ENCODE peak calls at places on chromosomes 13 and 19, in eight cellular contexts. B, C, T, F, P, W, Z and H are unnamed samples.

GRCh38 chr13:110225007-110225406 is 82.0 kb downstream of the COL4A1 start:
- DNase-seq in C (no peak), F (no peak), Z (no peak), T (no peak), W (no peak), P (no peak), B (no peak), H (no peak)

GRCh38 chr13:27289016-27289665 is 18.5 kb downstream of the RASL11A start:
- DNase-seq in P (no peak), B (no peak), W (no peak), Z (no peak), T (peak; percentile 3), C (no peak), F (no peak), H (no peak)

GRCh38 chr13:96294930-96295657 is 205.2 kb downstream of the HS6ST3 start:
- DNase-seq in P (no peak), B (no peak), F (no peak), Z (no peak), W (no peak), T (peak; percentile 30), C (no peak), H (no peak)

GRCh38 chr13:27541386-27541785 is 78.9 kb downstream of the LNX2 start:
- DNase-seq in C (no peak), B (peak; percentile 15), W (no peak), Z (no peak), T (no peak), F (no peak), P (no peak), H (no peak)

GRCh38 chr19:13054605-13055212 is 47.9 kb downstream of the LYL1 start:
- DNase-seq in C (no peak), Z (no peak), P (no peak), T (no peak), F (no peak), W (no peak), B (no peak), H (no peak)

GRCh38 chr19:8220481-8220880 is 11.3 kb downstream of the CERS4 start:
- DNase-seq in B (no peak), W (no peak), C (no peak), P (no peak), Z (no peak), T (no peak), F (no peak), H (no peak)

GRCh38 chr19:52270266-52270885 is 989 bp downstream of the ZNF766 start:
- DNase-seq in T (no peak), Z (peak; percentile 1), C (no peak), W (no peak), F (peak; percentile 10), P (no peak), B (peak; percentile 17), H (no peak)

GRCh38 chr13:40983269-40983668 is 35.8 kb downstream of the ELF1 start:
- DNase-seq in W (no peak), T (no peak), C (no peak), P (peak; percentile 39), Z (peak; percentile 58), B (no peak), F (no peak), H (no peak)

GRCh38 chr13:99590519-99591011 is 89.3 kb downstream of the TM9SF2 start:
- DNase-seq in C (no peak), P (peak; percentile 73), Z (no peak), F (no peak), W (no peak), T (no peak), B (peak; percentile 50), H (no peak)

GRCh38 chr19:10420444-10421239 is at the start of gene PDE4A:
- DNase-seq in F (no peak), Z (no peak), C (peak; percentile 89), B (no peak), W (no peak), T (peak; percentile 57), P (peak; percentile 44), H (no peak)

GRCh38 chr19:46428278-46429141 is at the start of gene PNMA8C:
- DNase-seq in T (peak; percentile 93), B (peak; percentile 63), F (peak; percentile 97), C (peak; percentile 87), Z (no peak), P (peak; percentile 53), W (peak; percentile 66), H (peak; percentile 81)

GRCh38 chr13:81929988-81930387 is 1589.1 kb upstream of the SPRY2 start:
- DNase-seq in B (no peak), T (peak; percentile 25), P (peak; percentile 34), C (no peak), W (no peak), F (no peak), Z (peak; percentile 31), H (no peak)

GRCh38 chr19:1001538-1002166 is 1.4 kb downstream of the GRIN3B start:
- DNase-seq in P (no peak), Z (no peak), B (no peak), F (peak; percentile 49), C (peak; percentile 64), T (peak; percentile 74), W (no peak), H (no peak)

GRCh38 chr13:111925146-111925875 is 141.6 kb upstream of the SOX1 start:
- DNase-seq in B (no peak), C (no peak), F (no peak), T (peak; percentile 15), Z (no peak), P (no peak), W (no peak), H (peak; percentile 43)

GRCh38 chr19:4521170-4521887 is 3.0 kb upstream of the PLIN4 start:
- DNase-seq in T (no peak), C (no peak), P (no peak), B (no peak), Z (no peak), W (no peak), F (no peak), H (no peak)

GRCh38 chr19:40266912-40267600 is 18.1 kb downstream of the AKT2 start:
- DNase-seq in W (no peak), P (no peak), B (no peak), F (no peak), T (no peak), C (no peak), Z (no peak), H (no peak)

GRCh38 chr13:71870036-71870435 is 3.0 kb upstream of the DACH1 start:
- DNase-seq in T (no peak), C (no peak), F (no peak), Z (no peak), W (no peak), P (no peak), B (no peak), H (no peak)

GRCh38 chr13:110109910-110110309 is 197.0 kb downstream of the COL4A1 start:
- DNase-seq in C (no peak), Z (no peak), T (peak; percentile 54), F (peak; percentile 93), B (peak; percentile 95), P (peak; percentile 91), W (peak; percentile 85), H (no peak)

GRCh38 chr19:4369888-4370260 is 26.5 kb downstream of the MPND start:
- DNase-seq in P (no peak), T (peak; percentile 73), B (peak; percentile 26), C (peak; percentile 69), Z (peak; percentile 59), W (no peak), F (peak; percentile 62), H (no peak)

GRCh38 chr13:47708386-47708785 is 292.7 kb downstream of the SUCLA2 start:
- DNase-seq in B (peak; percentile 49), F (no peak), C (no peak), Z (peak; percentile 30), P (peak; percentile 52), W (no peak), T (no peak), H (no peak)

GRCh38 chr19:16892438-16892837 is 3.6 kb downstream of the F2RL3 start:
- DNase-seq in P (no peak), B (no peak), Z (no peak), F (no peak), W (no peak), C (no peak), T (no peak), H (no peak)

GRCh38 chr19:1992759-1993260 is 22.7 kb downstream of the BTBD2 start:
- DNase-seq in F (peak; percentile 43), Z (no peak), W (no peak), B (no peak), C (peak; percentile 40), P (no peak), T (peak; percentile 79), H (no peak)

GRCh38 chr13:52067237-52067636 is 42.7 kb downstream of the UTP14C start:
- DNase-seq in W (no peak), P (peak; percentile 8), B (no peak), T (no peak), Z (no peak), C (peak; percentile 8), F (no peak), H (no peak)

GRCh38 chr13:52070929-52071523 is 46.5 kb downstream of the UTP14C start:
- DNase-seq in T (no peak), Z (peak; percentile 53), B (peak; percentile 32), P (peak; percentile 58), F (no peak), C (peak; percentile 16), W (no peak), H (no peak)
- TF ChIP-seq CTCF in T (no peak), Z (peak; percentile 17), B (peak; percentile 31), P (peak; percentile 43), F (no peak), C (peak; percentile 46), W (peak; percentile 11), H (no peak)

GRCh38 chr13:74883834-74884233 is 598.1 kb downstream of the TBC1D4 start:
- DNase-seq in F (no peak), Z (no peak), C (peak; percentile 1), T (no peak), P (no peak), B (peak; percentile 16), W (no peak), H (no peak)
- TF ChIP-seq CTCF in F (peak; percentile 32), Z (no peak), C (peak; percentile 48), T (peak; percentile 39), P (peak; percentile 25), B (no peak), W (no peak), H (no peak)

GRCh38 chr19:48780684-48781391 is 25.5 kb downstream of the FGF21 start:
- DNase-seq in W (peak; percentile 62), Z (peak; percentile 32), P (peak; percentile 67), F (peak; percentile 84), B (peak; percentile 58), T (no peak), C (no peak), H (no peak)

GRCh38 chr19:48779636-48780035 is 24.3 kb downstream of the FGF21 start:
- DNase-seq in T (no peak), C (peak; percentile 58), Z (no peak), B (no peak), P (no peak), F (no peak), W (no peak), H (no peak)

DNA sequence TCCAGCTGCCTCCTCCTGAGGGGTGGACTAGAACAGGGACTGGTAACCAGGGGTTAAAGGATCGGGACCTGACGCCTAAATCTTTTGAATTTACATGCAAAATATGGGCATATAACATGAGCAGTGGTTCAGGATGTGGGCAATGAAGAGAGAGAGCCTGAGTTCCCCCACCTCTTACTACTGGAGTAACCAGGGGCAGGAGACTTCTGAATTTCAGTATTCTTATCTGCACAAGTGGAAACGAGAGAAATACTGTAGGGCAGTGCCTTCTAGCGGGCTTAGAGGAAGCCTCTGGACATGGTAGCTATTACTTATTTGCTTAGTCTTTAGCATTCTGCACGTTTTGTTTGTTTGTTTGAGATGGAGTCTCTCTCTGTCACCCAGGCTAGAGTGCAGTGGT is 26.3 kb downstream of the BCAT2 start:
- DNase-seq in W (no peak), Z (no peak), F (peak; percentile 35), P (peak; percentile 37), T (no peak), B (no peak), C (no peak), H (no peak)
- TF ChIP-seq CTCF in W (no peak), Z (peak; percentile 14), F (peak; percentile 39), P (peak; percentile 25), T (no peak), B (peak; percentile 14), C (no peak), H (no peak)

GRCh38 chr13:106507560-106508274 is 27.7 kb downstream of the EFNB2 start:
- DNase-seq in F (no peak), T (no peak), C (no peak), W (no peak), Z (peak; percentile 94), B (peak; percentile 95), P (peak; percentile 96), H (no peak)
- TF ChIP-seq CTCF in F (no peak), T (no peak), C (no peak), W (no peak), Z (no peak), B (no peak), P (no peak), H (no peak)